ENCODE peak calls at places on chromosomes 3 and 15, in four cellular contexts. D is activated CD8-positive, alpha-beta T cell treated with anti-CD3 and anti-CD28 coated beads for 36 hours; B is BE2C; E is tibial artery. F is an unnamed sample.

GRCh38 chr15:73914145-73914544 is 12.1 kb upstream of the LOXL1 start:
- DNase-seq in E (no peak), B (no peak), D (peak; percentile 20), F (no peak)

GRCh38 chr3:113985526-113985925 is 37.7 kb downstream of the ZDHHC23 start:
- DNase-seq in D (no peak), E (no peak), B (no peak), F (no peak)

GRCh38 chr3:31959951-31960792 is 20.9 kb downstream of the OSBPL10 start:
- DNase-seq in E (no peak), B (no peak), D (no peak), F (no peak)

GRCh38 chr3:188697127-188697526 is 474.6 kb upstream of the TPRG1 start:
- DNase-seq in B (no peak), D (peak; percentile 27), E (no peak), F (no peak)

GRCh38 chr15:95162521-95162920 is 931.2 kb downstream of the MCTP2 start:
- DNase-seq in B (no peak), E (no peak), D (no peak), F (no peak)

GRCh38 chr15:55247766-55248427 is 41.7 kb downstream of the RAB27A start:
- DNase-seq in E (no peak), B (no peak), D (no peak), F (no peak)

GRCh38 chr15:40471105-40471777 is 457 bp downstream of the CHST14 start:
- DNase-seq in D (peak; percentile 38), E (peak; percentile 72), B (peak; percentile 39), F (no peak)

GRCh38 chr3:99330281-99330680 is 308.1 kb upstream of the COL8A1 start:
- DNase-seq in E (no peak), D (no peak), B (no peak), F (no peak)

GRCh38 chr15:97652041-97652440 is 308.5 kb upstream of the ARRDC4 start:
- DNase-seq in B (no peak), D (no peak), E (no peak), F (no peak)

GRCh38 chr15:50107157-50107556 is 11.9 kb downstream of the ATP8B4 start:
- DNase-seq in B (no peak), D (no peak), E (no peak), F (no peak)

GRCh38 chr15:48493084-48493762 is 152.3 kb downstream of the FBN1 start:
- DNase-seq in D (no peak), B (no peak), E (no peak), F (no peak)

GRCh38 chr15:100842756-100843730 is 36.6 kb upstream of the ALDH1A3 start:
- DNase-seq in D (no peak), B (no peak), E (no peak), F (no peak)

GRCh38 chr15:45906230-45906629 is 271.4 kb downstream of the SQOR start:
- DNase-seq in B (no peak), D (no peak), E (no peak), F (no peak)

GRCh38 chr3:52723935-52724334 is 18.0 kb downstream of the SPCS1 start:
- DNase-seq in D (no peak), E (no peak), B (no peak), F (no peak)

GRCh38 chr15:74865316-74865715 is 7.8 kb downstream of the SCAMP2 start:
- DNase-seq in B (no peak), E (no peak), D (no peak), F (no peak)

DNA sequence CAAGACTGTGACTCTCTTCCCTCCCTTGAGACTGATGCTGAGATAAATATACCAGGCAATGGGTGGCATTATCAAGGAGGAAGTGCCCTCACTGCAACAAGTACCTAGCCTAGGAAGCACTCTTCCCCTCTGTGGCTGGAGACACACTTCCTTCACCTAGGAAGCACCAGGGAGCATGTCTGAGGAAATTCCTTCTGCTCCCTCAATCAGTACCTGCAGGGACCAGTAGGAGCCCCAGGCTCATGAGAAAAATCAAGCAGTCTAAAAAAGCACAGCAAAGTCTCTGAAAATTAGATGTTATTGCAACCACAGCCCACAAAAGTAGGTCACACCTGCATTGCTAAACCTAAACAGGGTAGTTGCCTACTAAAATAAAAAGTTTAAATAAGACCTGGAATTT is 78.2 kb upstream of the TRPM1 start:
- DNase-seq in D (no peak), B (no peak), E (no peak), F (no peak)
- TF ChIP-seq CTCF in D (no peak), B (peak; percentile 7), E (no peak), F (no peak)

GRCh38 chr3:46894256-46894655 is 16.7 kb downstream of the PTH1R start:
- DNase-seq in D (no peak), E (peak; percentile 59), B (no peak), F (no peak)

GRCh38 chr3:46891132-46891531 is 13.6 kb downstream of the PTH1R start:
- DNase-seq in E (no peak), B (no peak), D (no peak), F (no peak)

GRCh38 chr3:46893146-46893748 is 15.7 kb downstream of the PTH1R start:
- DNase-seq in E (peak; percentile 83), B (no peak), D (no peak), F (no peak)

GRCh38 chr3:46893763-46894162 is 16.2 kb downstream of the PTH1R start:
- DNase-seq in B (no peak), D (no peak), E (peak; percentile 60), F (no peak)

DNA sequence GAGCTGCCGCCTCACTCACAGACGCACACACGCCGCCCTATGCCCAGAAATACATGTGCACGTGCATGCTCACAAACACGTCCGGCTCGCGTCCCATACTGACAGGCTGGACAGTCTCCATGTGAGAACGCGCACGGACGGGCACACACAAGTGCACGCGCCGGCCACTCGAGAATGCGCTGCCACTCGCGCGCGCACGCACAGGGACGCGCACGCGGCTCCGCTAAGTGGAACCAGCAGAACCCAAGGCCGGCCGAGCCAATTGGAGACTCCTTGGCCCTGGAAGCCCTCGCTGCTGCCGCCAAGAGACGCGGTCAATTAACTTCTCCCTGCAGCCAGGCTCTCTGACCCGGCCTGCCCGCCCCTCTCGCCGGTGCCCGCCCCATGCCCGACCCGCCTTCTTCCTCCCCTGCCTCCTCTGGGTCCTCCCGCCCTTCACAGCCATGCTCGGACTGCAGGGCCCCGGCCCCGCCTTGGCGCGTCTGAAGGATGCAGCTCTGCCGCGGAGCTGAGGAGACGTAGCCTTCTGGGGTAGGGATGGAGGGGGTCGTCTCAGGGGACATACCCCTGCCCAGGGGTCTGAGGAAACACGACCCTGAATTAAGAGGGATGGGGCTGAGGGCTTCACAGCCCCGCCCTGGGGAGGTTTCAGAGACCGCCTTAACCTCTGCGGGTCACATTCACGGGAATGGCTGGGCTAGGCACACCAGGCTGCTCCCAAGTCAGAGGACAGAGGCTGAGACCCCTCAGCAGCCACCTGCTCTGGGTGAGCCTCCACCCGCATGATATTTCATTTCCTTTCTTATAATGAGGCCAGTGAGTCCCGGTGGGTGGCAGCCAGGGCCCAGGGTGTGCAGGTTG is 15.0 kb downstream of the PTH1R start:
- DNase-seq in B (peak; percentile 63), D (no peak), E (peak; percentile 95), F (peak; percentile 88)
- TF ChIP-seq CTCF in B (no peak), D (no peak), E (no peak), F (no peak)

DNA sequence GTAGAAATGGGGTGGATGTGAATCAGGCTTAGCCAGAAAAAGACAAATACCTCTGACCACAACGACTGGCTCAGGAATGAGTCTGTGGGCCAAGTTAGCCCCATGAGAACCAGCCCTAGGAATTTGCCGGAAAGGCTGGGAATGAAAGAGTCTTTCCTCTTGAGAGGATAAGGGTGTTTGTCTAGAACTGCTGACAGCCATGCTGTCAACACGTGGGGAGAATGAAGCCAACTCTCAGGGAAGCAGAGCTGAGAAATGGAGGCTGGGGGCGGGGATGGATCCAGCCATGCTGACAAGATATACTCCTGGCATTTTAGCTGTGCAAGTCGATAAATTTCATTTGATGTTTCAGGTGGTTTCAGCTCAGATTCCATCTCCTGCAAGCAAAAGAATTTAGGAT is 10.6 kb upstream of the SLC6A1 start:
- DNase-seq in B (no peak), E (no peak), D (no peak), F (no peak)
- TF ChIP-seq CTCF in B (no peak), E (no peak), D (no peak), F (no peak)

GRCh38 chr3:101796076-101796475 is 17.1 kb downstream of the NXPE3 start:
- DNase-seq in D (no peak), B (no peak), E (no peak), F (no peak)
- TF ChIP-seq CTCF in D (no peak), B (no peak), E (no peak), F (no peak)

DNA sequence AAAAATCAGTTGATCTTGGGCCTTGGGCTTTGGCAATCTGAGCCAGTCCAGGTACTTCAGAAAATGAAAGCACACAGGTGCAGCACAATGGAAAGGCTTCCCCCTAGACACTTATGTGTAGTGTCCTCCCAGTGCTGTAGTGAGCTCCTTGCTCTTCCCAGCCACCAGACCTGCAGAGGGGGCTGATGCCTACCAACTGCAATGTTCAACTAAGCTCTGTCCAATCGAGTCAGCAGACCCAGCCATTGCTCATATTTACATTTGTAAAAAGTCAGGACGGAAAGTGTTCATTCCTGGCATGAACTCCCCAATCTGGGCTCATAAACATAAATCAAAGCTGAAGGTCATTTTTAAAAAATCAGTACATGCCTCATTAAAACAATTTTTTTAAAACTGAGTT is 73.0 kb downstream of the FOXP1 start:
- DNase-seq in E (no peak), B (no peak), D (no peak), F (no peak)
- TF ChIP-seq CTCF in E (peak; percentile 19), B (no peak), D (no peak), F (no peak)

GRCh38 chr3:15637131-15637951 is 35.8 kb downstream of the BTD start:
- DNase-seq in D (peak; percentile 65), B (no peak), E (no peak), F (no peak)
- TF ChIP-seq CTCF in D (no peak), B (no peak), E (no peak), F (no peak)

DNA sequence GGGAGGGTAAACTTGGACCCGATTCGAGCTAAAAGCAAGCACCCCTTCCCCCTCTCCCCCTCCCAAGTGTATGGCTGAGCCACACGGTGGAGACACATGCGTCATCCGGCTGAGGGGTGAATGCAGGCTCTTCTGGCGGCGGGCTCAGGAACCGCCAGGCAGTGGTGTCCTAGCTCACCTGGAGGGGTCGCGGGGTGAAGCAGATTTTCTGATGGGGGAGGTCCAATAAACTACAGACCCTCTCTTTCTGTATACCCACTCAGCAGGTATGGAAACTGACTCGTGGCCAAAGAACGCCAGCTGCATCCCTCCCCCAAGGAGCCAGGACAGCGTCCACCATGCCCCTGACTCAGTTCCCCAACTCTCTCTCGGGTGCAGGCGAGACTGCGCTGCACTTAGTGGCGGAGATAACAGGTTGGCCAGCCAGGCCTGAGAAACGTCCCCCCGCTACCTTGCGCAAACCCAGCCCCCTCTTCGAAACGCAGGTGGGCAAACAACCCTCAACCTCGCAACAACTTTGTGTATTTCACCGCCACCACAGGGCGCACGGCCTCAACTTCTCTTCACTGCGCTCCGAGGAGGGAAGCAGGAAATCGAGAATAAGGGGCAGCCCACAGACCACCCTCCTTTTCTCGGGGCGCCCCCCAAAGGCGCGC is 1.3 kb downstream of the MAGI1 start:
- DNase-seq in E (peak; percentile 74), D (no peak), B (peak; percentile 58), F (peak; percentile 39)
- TF ChIP-seq CTCF in E (peak; percentile 34), D (no peak), B (peak; percentile 45), F (no peak)

F was measured in nephron progenitor cell.